ENCODE peak calls at places on chromosomes 4 and X, in four cellular contexts. One of them, this sample, is unnamed.

GRCh38 chr4:109294006-109294405 is 8.5 kb downstream of the COL25A1 start:
- DNase-seq in foreskin fibroblast: peak
- DNase-seq in epithelial cell of esophagus: no peak
- DNase-seq in fibroblast of the aortic adventitia: no peak
- DNase-seq in this sample: no peak

GRCh38 chr4:8641931-8642650 is 49.5 kb downstream of the CPZ start:
- DNase-seq in epithelial cell of esophagus: no peak
- DNase-seq in fibroblast of the aortic adventitia: no peak
- DNase-seq in foreskin fibroblast: no peak
- DNase-seq in this sample: no peak

GRCh38 chrX:67693928-67694327 is 150.1 kb downstream of the AR start:
- DNase-seq in foreskin fibroblast: peak
- DNase-seq in epithelial cell of esophagus: peak
- DNase-seq in fibroblast of the aortic adventitia: peak
- DNase-seq in this sample: no peak

GRCh38 chr4:1536579-1537409 is 130.6 kb upstream of the NKX1-1 start:
- DNase-seq in epithelial cell of esophagus: no peak
- DNase-seq in foreskin fibroblast: no peak
- DNase-seq in fibroblast of the aortic adventitia: no peak
- DNase-seq in this sample: no peak

GRCh38 chr4:48366611-48367010 is 25.3 kb downstream of the SLAIN2 start:
- DNase-seq in epithelial cell of esophagus: peak
- DNase-seq in fibroblast of the aortic adventitia: no peak
- DNase-seq in foreskin fibroblast: no peak
- DNase-seq in this sample: no peak

GRCh38 chrX:47196098-47196497 is 2.5 kb downstream of the UBA1 start:
- DNase-seq in fibroblast of the aortic adventitia: no peak
- DNase-seq in epithelial cell of esophagus: no peak
- DNase-seq in foreskin fibroblast: no peak
- DNase-seq in this sample: no peak

GRCh38 chr4:8545439-8545765 is 34.8 kb upstream of the GPR78 start:
- DNase-seq in foreskin fibroblast: no peak
- DNase-seq in epithelial cell of esophagus: no peak
- DNase-seq in fibroblast of the aortic adventitia: no peak
- DNase-seq in this sample: no peak

GRCh38 chr4:112633477-112634235 is 3.1 kb downstream of the ZGRF1 start:
- DNase-seq in fibroblast of the aortic adventitia: peak
- DNase-seq in epithelial cell of esophagus: peak
- DNase-seq in foreskin fibroblast: peak
- DNase-seq in this sample: no peak

GRCh38 chr4:90120815-90121214 is 6.4 kb upstream of the CCSER1 start:
- DNase-seq in foreskin fibroblast: no peak
- DNase-seq in fibroblast of the aortic adventitia: no peak
- DNase-seq in epithelial cell of esophagus: no peak
- DNase-seq in this sample: no peak

GRCh38 chrX:12488781-12489180 is 302.4 kb upstream of the PRPS2 start:
- DNase-seq in epithelial cell of esophagus: no peak
- DNase-seq in fibroblast of the aortic adventitia: peak
- DNase-seq in foreskin fibroblast: no peak
- DNase-seq in this sample: no peak

GRCh38 chr4:140061194-140061593 is 92.8 kb downstream of the MAML3 start:
- DNase-seq in foreskin fibroblast: peak
- DNase-seq in fibroblast of the aortic adventitia: no peak
- DNase-seq in epithelial cell of esophagus: no peak
- DNase-seq in this sample: no peak

GRCh38 chrX:65241059-65241721 is 264.9 kb upstream of the ZC4H2 start:
- DNase-seq in epithelial cell of esophagus: peak
- DNase-seq in foreskin fibroblast: no peak
- DNase-seq in fibroblast of the aortic adventitia: no peak
- DNase-seq in this sample: no peak

GRCh38 chr4:1683371-1683902 is 676 bp downstream of the FAM53A start:
- DNase-seq in foreskin fibroblast: peak
- DNase-seq in epithelial cell of esophagus: peak
- DNase-seq in fibroblast of the aortic adventitia: peak
- DNase-seq in this sample: peak

GRCh38 chrX:110402091-110402854 is 43.6 kb downstream of the RTL9 start:
- DNase-seq in foreskin fibroblast: peak
- DNase-seq in epithelial cell of esophagus: peak
- DNase-seq in fibroblast of the aortic adventitia: peak
- DNase-seq in this sample: no peak

DNA sequence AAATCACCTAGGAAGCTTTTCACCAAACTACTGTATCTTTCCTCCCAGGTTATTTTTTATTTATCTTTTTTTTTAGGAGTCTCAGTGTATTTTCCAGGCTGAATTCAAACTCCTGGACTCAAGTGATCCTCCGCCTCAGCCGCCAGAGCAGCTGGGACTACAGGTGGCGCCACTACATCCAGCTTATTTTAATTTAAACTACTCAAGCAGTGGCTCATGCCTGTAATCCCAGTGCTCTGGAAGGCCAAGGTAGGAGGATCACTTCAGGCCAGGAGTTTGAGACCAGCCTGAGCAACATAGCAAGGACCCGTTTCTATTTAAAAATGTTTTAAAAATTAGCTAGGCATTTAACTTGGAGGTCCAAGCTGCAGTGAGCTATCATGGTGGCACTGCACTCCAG is 37.8 kb downstream of the LEF1 start:
- DNase-seq in foreskin fibroblast: no peak
- DNase-seq in epithelial cell of esophagus: no peak
- DNase-seq in fibroblast of the aortic adventitia: no peak
- DNase-seq in this sample: no peak
- TF ChIP-seq CTCF in foreskin fibroblast: peak
- TF ChIP-seq CTCF in epithelial cell of esophagus: no peak
- TF ChIP-seq CTCF in fibroblast of the aortic adventitia: peak
- TF ChIP-seq CTCF in this sample: peak

GRCh38 chrX:17405225-17405969 is 30.4 kb downstream of the NHS start:
- DNase-seq in epithelial cell of esophagus: peak
- DNase-seq in fibroblast of the aortic adventitia: peak
- DNase-seq in foreskin fibroblast: peak
- DNase-seq in this sample: no peak

GRCh38 chrX:17413228-17413627 is 38.2 kb downstream of the NHS start:
- DNase-seq in epithelial cell of esophagus: peak
- DNase-seq in fibroblast of the aortic adventitia: peak
- DNase-seq in foreskin fibroblast: peak
- DNase-seq in this sample: no peak

GRCh38 chrX:17411189-17411588 is 36.2 kb downstream of the NHS start:
- DNase-seq in epithelial cell of esophagus: no peak
- DNase-seq in fibroblast of the aortic adventitia: peak
- DNase-seq in foreskin fibroblast: no peak
- DNase-seq in this sample: no peak

GRCh38 chrX:17412692-17413091 is 37.7 kb downstream of the NHS start:
- DNase-seq in fibroblast of the aortic adventitia: peak
- DNase-seq in foreskin fibroblast: peak
- DNase-seq in epithelial cell of esophagus: peak
- DNase-seq in this sample: peak

GRCh38 chrX:17409566-17410290 is 34.7 kb downstream of the NHS start:
- DNase-seq in epithelial cell of esophagus: no peak
- DNase-seq in foreskin fibroblast: no peak
- DNase-seq in fibroblast of the aortic adventitia: no peak
- DNase-seq in this sample: no peak
- H3K4me3 ChIP-seq in epithelial cell of esophagus: no peak
- H3K4me3 ChIP-seq in foreskin fibroblast: no peak
- H3K4me3 ChIP-seq in fibroblast of the aortic adventitia: no peak
- H3K4me3 ChIP-seq in this sample: no peak

DNA sequence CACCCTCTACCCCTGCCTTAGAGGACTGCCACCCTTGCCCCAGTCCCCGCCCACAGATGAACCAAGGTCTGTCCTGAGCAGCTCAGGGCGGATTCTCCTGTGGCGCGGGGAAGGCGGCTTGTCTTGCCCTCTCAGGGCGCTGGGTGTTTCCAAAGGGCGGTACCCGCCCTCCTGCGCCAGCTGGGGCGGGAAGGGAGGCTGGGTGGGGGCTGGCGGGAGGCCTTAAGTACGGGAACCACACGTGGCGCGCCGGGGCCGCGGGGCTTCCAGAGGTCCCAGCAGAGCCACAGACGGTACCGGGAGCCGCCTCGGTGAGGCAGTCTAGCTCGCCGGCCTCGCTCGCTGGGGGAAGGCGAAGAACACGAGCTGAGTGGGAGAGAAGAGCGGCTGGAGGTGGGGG is 361.1 kb downstream of the MID1IP1 start:
- DNase-seq in epithelial cell of esophagus: no peak
- DNase-seq in foreskin fibroblast: no peak
- DNase-seq in fibroblast of the aortic adventitia: no peak
- DNase-seq in this sample: no peak
- TF ChIP-seq CTCF in epithelial cell of esophagus: no peak
- TF ChIP-seq CTCF in foreskin fibroblast: no peak
- TF ChIP-seq CTCF in fibroblast of the aortic adventitia: no peak
- TF ChIP-seq CTCF in this sample: no peak

GRCh38 chrX:116873678-116874077 is 410.9 kb upstream of the CT83 start:
- DNase-seq in fibroblast of the aortic adventitia: no peak
- DNase-seq in epithelial cell of esophagus: peak
- DNase-seq in foreskin fibroblast: peak
- DNase-seq in this sample: no peak
- H3K4me3 ChIP-seq in fibroblast of the aortic adventitia: no peak
- H3K4me3 ChIP-seq in epithelial cell of esophagus: no peak
- H3K4me3 ChIP-seq in foreskin fibroblast: no peak
- H3K4me3 ChIP-seq in this sample: no peak

DNA sequence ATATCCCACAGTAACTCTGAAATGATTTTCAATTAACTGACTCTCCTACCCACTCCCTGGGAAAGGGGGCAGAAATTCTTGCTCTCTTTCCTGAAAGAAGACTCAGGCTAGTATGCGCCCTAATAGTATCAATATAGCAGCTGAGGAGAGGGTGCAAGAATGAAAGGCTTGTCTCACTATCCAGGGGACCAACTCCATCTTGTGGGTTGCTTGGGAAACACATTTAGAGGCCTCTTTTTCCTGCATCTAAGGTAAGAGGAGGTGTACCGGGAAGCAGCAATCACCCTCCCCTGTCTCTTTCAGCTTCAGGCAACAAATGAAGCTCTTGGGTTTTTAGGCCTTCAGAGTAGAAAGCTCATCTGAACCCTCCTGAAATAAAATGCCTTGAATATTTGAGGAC is 11.3 kb downstream of the TMEM255A start:
- DNase-seq in fibroblast of the aortic adventitia: no peak
- DNase-seq in epithelial cell of esophagus: peak
- DNase-seq in foreskin fibroblast: no peak
- DNase-seq in this sample: no peak
- TF ChIP-seq CTCF in fibroblast of the aortic adventitia: no peak
- TF ChIP-seq CTCF in epithelial cell of esophagus: peak
- TF ChIP-seq CTCF in foreskin fibroblast: no peak
- TF ChIP-seq CTCF in this sample: no peak

DNA sequence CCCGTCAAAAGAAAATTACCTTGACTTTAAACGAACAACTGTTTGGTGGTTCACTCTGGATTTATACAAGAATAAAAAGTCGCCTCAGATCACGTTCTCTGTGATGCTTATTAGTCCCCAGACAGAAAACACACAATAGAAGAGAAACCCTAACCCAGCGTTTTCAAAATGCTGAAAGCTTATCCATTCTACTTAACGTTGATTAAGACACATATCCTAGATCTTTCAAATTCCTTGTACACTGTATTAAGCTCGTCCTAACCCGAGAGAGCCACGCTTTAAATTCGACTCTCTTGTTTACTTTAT is 786 bp upstream of the PITX2 start:
- DNase-seq in fibroblast of the aortic adventitia: no peak
- DNase-seq in epithelial cell of esophagus: no peak
- DNase-seq in foreskin fibroblast: no peak
- DNase-seq in this sample: no peak
- H3K4me3 ChIP-seq in fibroblast of the aortic adventitia: no peak
- H3K4me3 ChIP-seq in epithelial cell of esophagus: no peak
- H3K4me3 ChIP-seq in foreskin fibroblast: peak
- H3K4me3 ChIP-seq in this sample: peak

GRCh38 chrX:73401591-73402266 is 45.1 kb upstream of the CDX4 start:
- DNase-seq in epithelial cell of esophagus: no peak
- DNase-seq in foreskin fibroblast: no peak
- DNase-seq in fibroblast of the aortic adventitia: no peak
- DNase-seq in this sample: no peak
- TF ChIP-seq CTCF in epithelial cell of esophagus: no peak
- TF ChIP-seq CTCF in foreskin fibroblast: no peak
- TF ChIP-seq CTCF in fibroblast of the aortic adventitia: no peak
- TF ChIP-seq CTCF in this sample: no peak

GRCh38 chrX:139831689-139832456 is 101.0 kb downstream of the ATP11C start:
- DNase-seq in fibroblast of the aortic adventitia: peak
- DNase-seq in epithelial cell of esophagus: peak
- DNase-seq in foreskin fibroblast: peak
- DNase-seq in this sample: peak
- H3K4me3 ChIP-seq in fibroblast of the aortic adventitia: no peak
- H3K4me3 ChIP-seq in epithelial cell of esophagus: no peak
- H3K4me3 ChIP-seq in foreskin fibroblast: no peak
- H3K4me3 ChIP-seq in this sample: no peak

GRCh38 chrX:20271186-20271585 is 4.5 kb upstream of the RPS6KA3 start:
- DNase-seq in foreskin fibroblast: no peak
- DNase-seq in epithelial cell of esophagus: no peak
- DNase-seq in fibroblast of the aortic adventitia: no peak
- DNase-seq in this sample: no peak

GRCh38 chrX:20269848-20270556 is 3.3 kb upstream of the RPS6KA3 start:
- DNase-seq in foreskin fibroblast: no peak
- DNase-seq in fibroblast of the aortic adventitia: no peak
- DNase-seq in epithelial cell of esophagus: no peak
- DNase-seq in this sample: no peak

GRCh38 chrX:20271730-20272129 is 5.0 kb upstream of the RPS6KA3 start:
- DNase-seq in fibroblast of the aortic adventitia: no peak
- DNase-seq in foreskin fibroblast: no peak
- DNase-seq in epithelial cell of esophagus: peak
- DNase-seq in this sample: no peak

GRCh38 chrX:20270557-20270880 is 3.8 kb upstream of the RPS6KA3 start:
- DNase-seq in foreskin fibroblast: peak
- DNase-seq in fibroblast of the aortic adventitia: peak
- DNase-seq in epithelial cell of esophagus: peak
- DNase-seq in this sample: no peak

DNA sequence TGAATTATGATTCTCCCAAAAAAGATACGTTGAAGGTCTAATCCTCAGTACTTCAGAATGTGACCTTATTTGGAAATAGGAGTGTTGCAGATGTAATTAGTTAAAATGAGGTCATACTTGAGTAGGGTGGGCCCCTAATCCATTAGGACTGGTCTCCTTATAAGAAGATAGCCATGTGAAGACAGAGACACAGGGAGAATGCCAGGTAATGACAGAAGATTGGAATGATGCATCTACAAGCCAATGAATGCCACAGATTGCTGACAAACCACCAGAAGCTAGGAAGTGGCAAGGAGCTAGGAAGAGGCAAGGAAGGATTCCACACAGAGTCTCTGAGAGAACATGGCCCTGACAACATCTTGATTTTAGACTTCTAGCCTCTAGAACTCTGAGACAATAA is 7.4 kb upstream of the RPS6KA3 start:
- DNase-seq in fibroblast of the aortic adventitia: no peak
- DNase-seq in foreskin fibroblast: no peak
- DNase-seq in epithelial cell of esophagus: no peak
- DNase-seq in this sample: no peak
- TF ChIP-seq CTCF in fibroblast of the aortic adventitia: no peak
- TF ChIP-seq CTCF in foreskin fibroblast: no peak
- TF ChIP-seq CTCF in epithelial cell of esophagus: no peak
- TF ChIP-seq CTCF in this sample: no peak

DNA sequence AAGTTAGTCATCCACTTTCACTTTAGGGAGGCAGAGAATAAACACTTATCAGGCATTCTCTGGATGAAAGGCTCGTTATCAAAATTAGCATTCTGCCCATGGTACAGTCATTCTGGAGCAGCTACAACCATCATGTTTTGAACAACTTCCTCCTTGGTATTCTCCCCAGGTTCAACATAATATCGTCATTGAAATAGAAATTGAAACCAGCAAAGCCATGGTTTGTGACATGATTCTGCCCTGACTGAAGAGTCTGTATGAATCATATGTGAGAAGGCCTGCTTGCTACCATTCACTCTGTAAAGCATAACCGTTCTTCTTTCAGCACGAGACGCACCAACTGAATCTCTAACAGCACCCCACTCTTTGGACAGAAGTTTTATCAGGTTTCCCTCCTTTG is 127.5 kb upstream of the RADX start:
- DNase-seq in epithelial cell of esophagus: peak
- DNase-seq in fibroblast of the aortic adventitia: no peak
- DNase-seq in foreskin fibroblast: no peak
- DNase-seq in this sample: no peak
- H3K4me3 ChIP-seq in epithelial cell of esophagus: no peak
- H3K4me3 ChIP-seq in fibroblast of the aortic adventitia: no peak
- H3K4me3 ChIP-seq in foreskin fibroblast: no peak
- H3K4me3 ChIP-seq in this sample: no peak